ENCODE peak calls at places on chromosome 21, in six cellular contexts. P is lower lobe of right lung; Y is effector memory CD8-positive, alpha-beta T cell; T is EL; D is stimulated activated CD4-positive, alpha-beta T cell treated with anti-CD3 and anti-CD28 coated beads, Interleukin-15, amount 100 ng/mL, for 24 hours; E is fibroblast of pulmonary artery. F is an unnamed sample.

GRCh38 chr21:37367758-37368535 is 1.4 kb downstream of the DYRK1A start:
- DNase-seq in T (peak), Y (peak), D (peak), E (peak), P (peak), F (no peak)

GRCh38 chr21:36310016-36310415 is 10.0 kb upstream of the MORC3 start:
- DNase-seq in D (peak), P (no peak), E (no peak), T (no peak), Y (no peak), F (no peak)

GRCh38 chr21:17463441-17463840 is 49.4 kb upstream of the CXADR start:
- DNase-seq in Y (no peak), E (peak), D (no peak), T (peak), P (no peak), F (no peak)

GRCh38 chr21:16071082-16071481 is 341.3 kb downstream of the USP25 start:
- DNase-seq in T (peak), E (peak), Y (no peak), P (no peak), D (no peak), F (no peak)

GRCh38 chr21:14901482-14901958 is 163.3 kb downstream of the NRIP1 start:
- DNase-seq in E (no peak), D (peak), Y (no peak), P (no peak), T (peak), F (no peak)

GRCh38 chr21:34762761-34763160 is 94.0 kb downstream of the CLIC6 start:
- DNase-seq in Y (no peak), D (no peak), P (no peak), E (peak), T (peak), F (no peak)

GRCh38 chr21:23853796-23854379 is 1753.4 kb downstream of the MRPL39 start:
- DNase-seq in P (no peak), D (no peak), T (no peak), E (peak), Y (no peak), F (peak)

GRCh38 chr21:30102881-30103280 is 63.7 kb downstream of the CLDN17 start:
- DNase-seq in Y (no peak), E (no peak), P (no peak), D (no peak), T (no peak), F (peak)

GRCh38 chr21:35616090-35616489 is 444.2 kb downstream of the SETD4 start:
- DNase-seq in D (no peak), Y (no peak), E (peak), T (peak), P (no peak), F (no peak)

GRCh38 chr21:32958288-32958992 is 67.3 kb upstream of the OLIG2 start:
- DNase-seq in P (no peak), Y (no peak), E (no peak), D (no peak), T (no peak), F (peak)

F was measured in NT2/D1.